ENCODE peak calls at places on chromosomes 11 and 22, in ten cellular contexts. E is psoas muscle, K is fibroblast of lung, Q is body of pancreas, W is cardiac muscle cell, A is tibial nerve, O is ovary, G is stomach, C is A549, J is left ventricle myocardium inferior. X is an unnamed sample. For H3K9me3, the result is how much of the 10 kb centered on the place peaks cover.

GRCh38 chr11:29734287-29734686 is 282.5 kb downstream of the KCNA4 start:
- DNase-seq in E (no peak), K (no peak), Q (no peak), W (no peak), A (no peak), O (no peak), G (no peak), C (no peak), J (no peak), X (no peak)

GRCh38 chr11:75350743-75351540 is 519 bp downstream of the ARRB1 start:
- DNase-seq in E (peak), K (peak), Q (peak), W (no peak), A (peak), O (peak), G (peak), C (no peak), J (peak), X (peak)

GRCh38 chr22:34004058-34004457 is 83.8 kb upstream of the LARGE1 start:
- DNase-seq in E (no peak), K (no peak), Q (no peak), W (no peak), A (no peak), O (no peak), G (no peak), C (no peak), J (no peak), X (no peak)

GRCh38 chr11:58782066-58782465 is 50.3 kb upstream of the GLYAT start:
- DNase-seq in E (no peak), K (no peak), Q (no peak), W (no peak), A (no peak), O (no peak), G (no peak), C (no peak), J (no peak), X (no peak)

GRCh38 chr22:40323681-40324083 is 22.6 kb upstream of the ADSL start:
- DNase-seq in E (no peak), K (no peak), Q (no peak), W (no peak), A (no peak), O (no peak), G (no peak), C (no peak), J (no peak), X (peak)

GRCh38 chr11:47645500-47645899 is 3.1 kb upstream of the MTCH2 start:
- DNase-seq in E (no peak), K (no peak), Q (no peak), W (no peak), A (no peak), O (no peak), G (no peak), C (no peak), J (no peak), X (no peak)

GRCh38 chr11:81869337-81870065 is 864.2 kb downstream of the FAM181B start:
- DNase-seq in E (no peak), K (peak), Q (peak), W (no peak), A (no peak), O (no peak), G (peak), C (no peak), J (no peak), X (peak)

GRCh38 chr11:4072668-4073285 is 21.8 kb upstream of the RRM1 start:
- DNase-seq in E (no peak), K (peak), Q (peak), W (peak), A (no peak), O (peak), G (peak), C (peak), J (no peak), X (peak)

GRCh38 chr11:122785156-122785605 is 53.1 kb upstream of the CRTAM start:
- DNase-seq in E (no peak), K (no peak), Q (peak), W (no peak), A (no peak), O (peak), G (no peak), C (no peak), J (no peak), X (no peak)

GRCh38 chr11:68373810-68374501 is 61.6 kb downstream of the LRP5 start:
- DNase-seq in E (peak), K (peak), Q (peak), W (peak), A (no peak), O (no peak), G (peak), C (no peak), J (peak), X (no peak)

GRCh38 chr11:35623708-35624168 is 5.5 kb downstream of the FJX1 start:
- DNase-seq in E (no peak), K (peak), Q (no peak), W (peak), A (no peak), O (no peak), G (no peak), C (no peak), J (no peak), X (no peak)

GRCh38 chr11:128399186-128399585 is 188.2 kb downstream of the ETS1 start:
- DNase-seq in E (no peak), K (peak), Q (no peak), W (no peak), A (no peak), O (no peak), G (no peak), C (no peak), J (no peak), X (no peak)

GRCh38 chr11:64226507-64227051 is 505 bp downstream of the NUDT22 start:
- DNase-seq in E (peak), K (no peak), Q (peak), W (no peak), A (no peak), O (no peak), G (peak), C (no peak), J (peak), X (peak)

GRCh38 chr11:37511425-37511933 is 913.4 kb upstream of the RAG2 start:
- DNase-seq in E (no peak), K (peak), Q (no peak), W (no peak), A (no peak), O (no peak), G (no peak), C (no peak), J (no peak), X (no peak)

GRCh38 chr22:21754523-21755128 is 19.0 kb upstream of the YPEL1 start:
- DNase-seq in E (peak), K (peak), Q (peak), W (no peak), A (no peak), O (peak), G (peak), C (no peak), J (peak), X (no peak)

GRCh38 chr22:23591203-23591791 is 11.2 kb upstream of the IGLL1 start:
- DNase-seq in E (no peak), K (peak), Q (peak), W (peak), A (peak), O (peak), G (peak), C (peak), J (peak), X (peak)

GRCh38 chr11:2222479-2222878 is 47.9 kb downstream of the ASCL2 start:
- DNase-seq in E (no peak), K (no peak), Q (no peak), W (no peak), A (no peak), O (no peak), G (no peak), C (no peak), J (no peak), X (no peak)

GRCh38 chr11:76744186-76745058 is 38.7 kb upstream of the TSKU start:
- DNase-seq in E (peak), K (no peak), Q (no peak), W (no peak), A (no peak), O (no peak), G (no peak), C (no peak), J (no peak), X (no peak)

GRCh38 chr22:23536821-23537345 is 43.2 kb downstream of the IGLL1 start:
- DNase-seq in E (no peak), K (no peak), Q (no peak), W (no peak), A (no peak), O (no peak), G (no peak), C (no peak), J (no peak), X (no peak)

GRCh38 chr11:35791088-35791958 is 128.7 kb downstream of the TRIM44 start:
- DNase-seq in E (no peak), K (no peak), Q (no peak), W (peak), A (no peak), O (no peak), G (no peak), C (no peak), J (no peak), X (no peak)

GRCh38 chr22:18156878-18157713 is 7.1 kb downstream of the USP18 start:
- DNase-seq in E (peak), K (peak), Q (peak), W (peak), A (peak), O (peak), G (peak), C (peak), J (peak), X (no peak)

GRCh38 chr11:133964946-133965632 is 8.3 kb upstream of the IGSF9B start:
- DNase-seq in E (no peak), K (peak), Q (no peak), W (no peak), A (no peak), O (no peak), G (no peak), C (no peak), J (no peak), X (no peak)

GRCh38 chr22:42184852-42185251 is 54.2 kb upstream of the CYP2D6 start:
- DNase-seq in E (no peak), K (no peak), Q (no peak), W (no peak), A (no peak), O (no peak), G (no peak), C (no peak), J (no peak), X (no peak)

GRCh38 chr11:27187848-27188621 is 147.4 kb downstream of the BBOX1 start:
- DNase-seq in E (no peak), K (no peak), Q (no peak), W (peak), A (no peak), O (no peak), G (no peak), C (no peak), J (no peak), X (no peak)

GRCh38 chr11:115409691-115410220 is 94.5 kb downstream of the CADM1 start:
- DNase-seq in E (no peak), K (no peak), Q (peak), W (peak), A (no peak), O (no peak), G (no peak), C (no peak), J (no peak), X (no peak)

GRCh38 chr22:19607198-19608113 is 83.2 kb upstream of the CLDN5 start:
- DNase-seq in E (peak), K (no peak), Q (peak), W (no peak), A (no peak), O (no peak), G (peak), C (no peak), J (no peak), X (peak)

GRCh38 chr22:28896611-28897010 is 13.2 kb downstream of the ZNRF3 start:
- DNase-seq in E (no peak), K (no peak), Q (no peak), W (no peak), A (no peak), O (no peak), G (no peak), C (no peak), J (no peak), X (no peak)

GRCh38 chr22:27987557-27987956 is 68.5 kb upstream of the PITPNB start:
- DNase-seq in E (no peak), K (peak), Q (no peak), W (no peak), A (no peak), O (no peak), G (peak), C (no peak), J (no peak), X (no peak)

GRCh38 chr11:120789391-120789790 is 234.5 kb upstream of the TBCEL start:
- DNase-seq in E (no peak), K (no peak), Q (no peak), W (no peak), A (no peak), O (no peak), G (no peak), C (no peak), J (no peak), X (no peak)

GRCh38 chr22:24230911-24231656 is 13.8 kb downstream of the GGT5 start:
- DNase-seq in E (peak), K (no peak), Q (peak), W (peak), A (no peak), O (no peak), G (peak), C (no peak), J (peak), X (peak)

GRCh38 chr11:5910521-5910920 is 17.5 kb downstream of the OR52E5 start:
- DNase-seq in E (no peak), K (no peak), Q (no peak), W (no peak), A (no peak), O (no peak), G (no peak), C (no peak), J (no peak), X (no peak)

GRCh38 chr22:43377486-43377995 is 34.3 kb upstream of the MPPED1 start:
- DNase-seq in E (no peak), K (peak), Q (peak), W (no peak), A (no peak), O (peak), G (no peak), C (no peak), J (no peak), X (no peak)

GRCh38 chr11:10550503-10550902 is 9.5 kb upstream of the RNF141 start:
- DNase-seq in E (no peak), K (peak), Q (no peak), W (no peak), A (no peak), O (no peak), G (no peak), C (no peak), J (no peak), X (no peak)

GRCh38 chr11:45646275-45646970 is 19.0 kb downstream of the CHST1 start:
- DNase-seq in E (no peak), K (no peak), Q (no peak), W (no peak), A (no peak), O (no peak), G (no peak), C (no peak), J (no peak), X (no peak)

GRCh38 chr11:84549221-84549620 is 1077.9 kb downstream of the DLG2 start:
- DNase-seq in E (no peak), K (peak), Q (no peak), W (no peak), A (no peak), O (no peak), G (no peak), C (no peak), J (no peak), X (no peak)

GRCh38 chr11:123434262-123434661 is 4.2 kb downstream of the GRAMD1B start:
- DNase-seq in E (no peak), K (peak), Q (no peak), W (no peak), A (no peak), O (no peak), G (no peak), C (peak), J (no peak), X (no peak)

GRCh38 chr11:66284526-66285078 is 4.3 kb downstream of the YIF1A start:
- DNase-seq in E (no peak), K (no peak), Q (no peak), W (no peak), A (no peak), O (no peak), G (no peak), C (no peak), J (no peak), X (no peak)

GRCh38 chr11:66281001-66281400 is 3.0 kb downstream of the CNIH2 start:
- DNase-seq in E (no peak), K (peak), Q (no peak), W (no peak), A (no peak), O (no peak), G (no peak), C (no peak), J (no peak), X (no peak)

GRCh38 chr11:66281776-66282467 is 3.9 kb downstream of the CNIH2 start:
- DNase-seq in E (no peak), K (no peak), Q (no peak), W (no peak), A (no peak), O (no peak), G (no peak), C (no peak), J (no peak), X (no peak)

GRCh38 chr11:66283461-66284105 is 5.4 kb downstream of the YIF1A start:
- DNase-seq in E (no peak), K (no peak), Q (no peak), W (no peak), A (no peak), O (no peak), G (no peak), C (no peak), J (no peak), X (no peak)

GRCh38 chr11:66282468-66283455 is 4.8 kb downstream of the CNIH2 start:
- DNase-seq in E (peak), K (peak), Q (peak), W (peak), A (peak), O (peak), G (peak), C (peak), J (peak), X (peak)
- H3K27ac ChIP-seq in E (no peak), K (peak), Q (no peak), W (no peak), A (peak), O (no peak), G (no peak), C (peak), J (no peak), X (no peak)

DNA sequence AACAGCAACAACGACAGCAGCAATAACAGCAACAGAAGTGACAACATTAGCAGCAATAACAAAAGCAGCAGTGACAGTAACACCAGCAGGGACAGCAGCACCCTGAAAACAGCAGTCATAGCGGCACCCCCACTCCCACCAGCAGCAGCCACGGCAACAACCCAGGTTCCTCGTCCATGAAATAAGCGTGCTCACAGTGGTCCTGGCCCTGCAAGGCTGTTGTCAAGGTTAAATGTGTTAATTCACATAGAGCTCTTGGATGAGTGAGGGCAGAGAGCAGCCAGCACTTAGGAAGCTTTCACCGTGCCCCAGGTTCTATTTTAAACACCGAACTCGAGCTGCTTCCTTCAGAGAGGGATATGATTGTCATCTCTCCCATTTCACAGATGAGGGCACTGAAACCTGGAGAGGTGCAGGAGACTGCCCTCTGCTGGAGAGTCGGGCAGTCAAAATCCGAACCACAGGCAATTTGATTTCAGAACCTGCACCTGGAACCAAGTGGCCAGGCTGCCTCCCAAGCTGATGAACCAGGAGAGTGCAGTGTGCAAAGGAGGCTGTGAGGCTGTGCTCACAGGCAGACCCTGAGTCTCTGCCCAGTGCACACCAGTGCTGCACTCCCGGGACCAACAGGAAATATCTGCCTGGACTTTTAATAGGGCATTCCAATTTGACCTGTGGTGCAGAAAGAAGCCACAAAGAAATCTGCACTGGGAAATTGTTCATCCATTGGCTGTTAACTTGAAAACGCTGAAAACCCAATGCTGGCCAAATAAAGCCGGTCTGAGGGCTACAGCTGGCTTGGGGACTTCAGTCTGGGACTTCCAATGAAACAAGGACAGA is 22.9 kb upstream of the FGF3 start:
- DNase-seq in E (no peak), K (no peak), Q (no peak), W (no peak), A (no peak), O (peak), G (no peak), C (no peak), J (no peak), X (no peak)
- TF ChIP-seq CTCF in E (no peak), K (peak), Q (no peak), W (peak), A (no peak), O (no peak), G (no peak), C (peak), J (peak), X (peak)

GRCh38 chr22:49302150-49302460 is 525.6 kb downstream of the BRD1 start:
- DNase-seq in E (no peak), K (no peak), Q (no peak), W (no peak), A (no peak), O (no peak), G (no peak), C (no peak), J (no peak), X (no peak)
- H3K9me3 ChIP-seq in E (under half), K (under half), Q (under half), W (under half), A (under half), O (under half), G (under half), C (under half), J (under half), X (under half)

GRCh38 chr11:114279778-114280532 is 16.2 kb upstream of the NNMT start:
- DNase-seq in E (no peak), K (peak), Q (no peak), W (no peak), A (no peak), O (no peak), G (no peak), C (no peak), J (no peak), X (no peak)

GRCh38 chr11:114283422-114283821 is 12.8 kb upstream of the NNMT start:
- DNase-seq in E (no peak), K (no peak), Q (no peak), W (no peak), A (no peak), O (no peak), G (no peak), C (no peak), J (no peak), X (no peak)

GRCh38 chr11:114280696-114281095 is 15.5 kb upstream of the NNMT start:
- DNase-seq in E (peak), K (peak), Q (peak), W (peak), A (no peak), O (peak), G (peak), C (peak), J (peak), X (no peak)

GRCh38 chr11:114282488-114282887 is 13.7 kb upstream of the NNMT start:
- DNase-seq in E (no peak), K (no peak), Q (no peak), W (no peak), A (no peak), O (no peak), G (no peak), C (no peak), J (no peak), X (no peak)

DNA sequence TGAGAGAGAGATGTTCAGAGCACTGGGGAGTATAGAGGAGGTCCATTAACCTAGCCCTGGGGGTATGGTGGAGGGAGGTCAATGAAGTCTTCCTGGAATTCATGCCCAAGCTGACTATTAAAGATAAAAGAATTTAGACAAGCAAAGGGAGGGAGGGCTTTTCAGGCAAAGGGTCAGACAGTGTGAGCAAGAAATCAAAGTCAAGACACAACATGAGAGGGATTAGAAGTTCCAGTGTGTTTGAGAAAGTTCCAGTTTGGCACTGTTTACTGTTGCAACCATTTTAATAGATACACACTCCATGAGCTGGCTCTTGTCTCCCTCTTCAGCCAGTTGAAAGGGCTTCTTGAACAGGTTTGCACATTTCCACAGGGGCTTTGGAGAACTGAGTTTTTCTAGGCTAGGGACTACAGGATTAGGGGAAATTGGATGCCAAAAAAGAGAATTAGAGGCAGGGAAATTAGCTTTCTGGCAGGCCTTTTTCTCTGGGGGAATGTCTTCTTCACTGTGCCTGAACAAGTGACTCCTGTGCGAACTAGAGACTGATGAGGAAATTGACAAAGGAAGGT is 14.7 kb upstream of the NNMT start:
- DNase-seq in E (no peak), K (no peak), Q (no peak), W (no peak), A (no peak), O (no peak), G (no peak), C (no peak), J (no peak), X (no peak)
- H3K27ac ChIP-seq in E (no peak), K (no peak), Q (no peak), W (no peak), A (peak), O (no peak), G (no peak), C (peak), J (peak), X (no peak)

GRCh38 chr11:41612415-41612814 is 153.0 kb upstream of the LRRC4C start:
- DNase-seq in E (no peak), K (peak), Q (no peak), W (no peak), A (no peak), O (no peak), G (no peak), C (no peak), J (no peak), X (no peak)
- TF ChIP-seq CTCF in E (no peak), K (no peak), Q (no peak), W (no peak), A (no peak), O (no peak), G (no peak), C (no peak), J (no peak), X (no peak)

X was measured in CD4-positive, alpha-beta T cell.